ENCODE peak calls at places on chromosomes 7 and 10, in seven cellular contexts. One of them, this sample, is unnamed. For H3K9me3 and H3K27me3, the result is how much of the 10 kb centered on the place peaks cover.

GRCh38 chr10:124329368-124329767 is 89.4 kb downstream of the OAT start:
- DNase-seq in left ventricle myocardium inferior: no peak
- DNase-seq in CD4-positive, alpha-beta T cell: no peak
- DNase-seq in Peyer's patch: no peak
- DNase-seq in colonic mucosa: no peak
- DNase-seq in tibial nerve: no peak
- DNase-seq in cardiac muscle cell: no peak
- DNase-seq in this sample: no peak

GRCh38 chr10:45557275-45557905 is 115.2 kb downstream of the ZFAND4 start:
- DNase-seq in left ventricle myocardium inferior: no peak
- DNase-seq in CD4-positive, alpha-beta T cell: no peak
- DNase-seq in Peyer's patch: no peak
- DNase-seq in colonic mucosa: no peak
- DNase-seq in tibial nerve: no peak
- DNase-seq in cardiac muscle cell: no peak
- DNase-seq in this sample: no peak

GRCh38 chr7:111115966-111116365 is 25.0 kb downstream of the LRRN3 start:
- DNase-seq in left ventricle myocardium inferior: no peak
- DNase-seq in CD4-positive, alpha-beta T cell: no peak
- DNase-seq in Peyer's patch: no peak
- DNase-seq in colonic mucosa: no peak
- DNase-seq in tibial nerve: no peak
- DNase-seq in cardiac muscle cell: no peak
- DNase-seq in this sample: no peak

GRCh38 chr10:92553959-92554358 is 19.9 kb downstream of the IDE start:
- DNase-seq in left ventricle myocardium inferior: no peak
- DNase-seq in CD4-positive, alpha-beta T cell: no peak
- DNase-seq in Peyer's patch: no peak
- DNase-seq in colonic mucosa: no peak
- DNase-seq in tibial nerve: no peak
- DNase-seq in cardiac muscle cell: no peak
- DNase-seq in this sample: peak

GRCh38 chr7:12031186-12031585 is 179.9 kb upstream of the TMEM106B start:
- DNase-seq in left ventricle myocardium inferior: no peak
- DNase-seq in CD4-positive, alpha-beta T cell: no peak
- DNase-seq in Peyer's patch: no peak
- DNase-seq in colonic mucosa: no peak
- DNase-seq in tibial nerve: no peak
- DNase-seq in cardiac muscle cell: no peak
- DNase-seq in this sample: no peak

GRCh38 chr10:15137636-15138035 is 30.9 kb downstream of the NMT2 start:
- DNase-seq in left ventricle myocardium inferior: no peak
- DNase-seq in CD4-positive, alpha-beta T cell: no peak
- DNase-seq in Peyer's patch: no peak
- DNase-seq in colonic mucosa: no peak
- DNase-seq in tibial nerve: no peak
- DNase-seq in cardiac muscle cell: no peak
- DNase-seq in this sample: no peak

GRCh38 chr7:145169908-145170307 is 334.1 kb upstream of the TPK1 start:
- DNase-seq in left ventricle myocardium inferior: no peak
- DNase-seq in CD4-positive, alpha-beta T cell: no peak
- DNase-seq in Peyer's patch: no peak
- DNase-seq in colonic mucosa: no peak
- DNase-seq in tibial nerve: no peak
- DNase-seq in cardiac muscle cell: peak
- DNase-seq in this sample: no peak

GRCh38 chr7:7176421-7177043 is 5.8 kb upstream of the C1GALT1 start:
- DNase-seq in left ventricle myocardium inferior: no peak
- DNase-seq in CD4-positive, alpha-beta T cell: no peak
- DNase-seq in Peyer's patch: peak
- DNase-seq in colonic mucosa: no peak
- DNase-seq in tibial nerve: peak
- DNase-seq in cardiac muscle cell: no peak
- DNase-seq in this sample: no peak

GRCh38 chr7:149166142-149166541 is 18.9 kb downstream of the ZNF398 start:
- DNase-seq in left ventricle myocardium inferior: no peak
- DNase-seq in CD4-positive, alpha-beta T cell: no peak
- DNase-seq in Peyer's patch: no peak
- DNase-seq in colonic mucosa: no peak
- DNase-seq in tibial nerve: no peak
- DNase-seq in cardiac muscle cell: no peak
- DNase-seq in this sample: no peak

GRCh38 chr7:149175150-149175549 is 20.2 kb upstream of the ZNF282 start:
- DNase-seq in left ventricle myocardium inferior: no peak
- DNase-seq in CD4-positive, alpha-beta T cell: no peak
- DNase-seq in Peyer's patch: no peak
- DNase-seq in colonic mucosa: no peak
- DNase-seq in tibial nerve: no peak
- DNase-seq in cardiac muscle cell: no peak
- DNase-seq in this sample: no peak

GRCh38 chr7:149172534-149172920 is 22.8 kb upstream of the ZNF282 start:
- DNase-seq in left ventricle myocardium inferior: no peak
- DNase-seq in CD4-positive, alpha-beta T cell: no peak
- DNase-seq in Peyer's patch: no peak
- DNase-seq in colonic mucosa: no peak
- DNase-seq in tibial nerve: no peak
- DNase-seq in cardiac muscle cell: no peak
- DNase-seq in this sample: no peak

GRCh38 chr7:149166630-149167352 is 19.5 kb downstream of the ZNF398 start:
- DNase-seq in left ventricle myocardium inferior: no peak
- DNase-seq in CD4-positive, alpha-beta T cell: no peak
- DNase-seq in Peyer's patch: no peak
- DNase-seq in colonic mucosa: no peak
- DNase-seq in tibial nerve: no peak
- DNase-seq in cardiac muscle cell: no peak
- DNase-seq in this sample: no peak

GRCh38 chr7:149171894-149172533 is 23.3 kb upstream of the ZNF282 start:
- DNase-seq in left ventricle myocardium inferior: no peak
- DNase-seq in CD4-positive, alpha-beta T cell: no peak
- DNase-seq in Peyer's patch: no peak
- DNase-seq in colonic mucosa: no peak
- DNase-seq in tibial nerve: no peak
- DNase-seq in cardiac muscle cell: no peak
- DNase-seq in this sample: no peak
- H3K27ac ChIP-seq in left ventricle myocardium inferior: no peak
- H3K27ac ChIP-seq in CD4-positive, alpha-beta T cell: no peak
- H3K27ac ChIP-seq in Peyer's patch: no peak
- H3K27ac ChIP-seq in colonic mucosa: no peak
- H3K27ac ChIP-seq in tibial nerve: no peak
- H3K27ac ChIP-seq in cardiac muscle cell: no peak
- H3K27ac ChIP-seq in this sample: no peak

GRCh38 chr7:142483659-142484317 is 225.9 kb upstream of the PRSS58 start:
- DNase-seq in left ventricle myocardium inferior: no peak
- DNase-seq in CD4-positive, alpha-beta T cell: no peak
- DNase-seq in Peyer's patch: no peak
- DNase-seq in colonic mucosa: no peak
- DNase-seq in tibial nerve: no peak
- DNase-seq in cardiac muscle cell: no peak
- DNase-seq in this sample: no peak
- H3K9me3 ChIP-seq in left ventricle myocardium inferior: under half
- H3K9me3 ChIP-seq in CD4-positive, alpha-beta T cell: under half
- H3K9me3 ChIP-seq in Peyer's patch: under half
- H3K9me3 ChIP-seq in colonic mucosa: under half
- H3K9me3 ChIP-seq in tibial nerve: under half
- H3K9me3 ChIP-seq in cardiac muscle cell: under half
- H3K9me3 ChIP-seq in this sample: under half

GRCh38 chr7:116524609-116525297 is at the start of gene CAV1:
- DNase-seq in left ventricle myocardium inferior: peak
- DNase-seq in CD4-positive, alpha-beta T cell: peak
- DNase-seq in Peyer's patch: peak
- DNase-seq in colonic mucosa: peak
- DNase-seq in tibial nerve: peak
- DNase-seq in cardiac muscle cell: peak
- DNase-seq in this sample: peak
- H3K27me3 ChIP-seq in left ventricle myocardium inferior: under half
- H3K27me3 ChIP-seq in CD4-positive, alpha-beta T cell: half or more
- H3K27me3 ChIP-seq in Peyer's patch: under half
- H3K27me3 ChIP-seq in colonic mucosa: under half
- H3K27me3 ChIP-seq in tibial nerve: under half
- H3K27me3 ChIP-seq in cardiac muscle cell: under half
- H3K27me3 ChIP-seq in this sample: under half

GRCh38 chr10:127040756-127041155 is 135.5 kb downstream of the DOCK1 start:
- DNase-seq in left ventricle myocardium inferior: no peak
- DNase-seq in CD4-positive, alpha-beta T cell: no peak
- DNase-seq in Peyer's patch: no peak
- DNase-seq in colonic mucosa: no peak
- DNase-seq in tibial nerve: no peak
- DNase-seq in cardiac muscle cell: no peak
- DNase-seq in this sample: no peak
- H3K27ac ChIP-seq in left ventricle myocardium inferior: no peak
- H3K27ac ChIP-seq in CD4-positive, alpha-beta T cell: no peak
- H3K27ac ChIP-seq in Peyer's patch: no peak
- H3K27ac ChIP-seq in colonic mucosa: no peak
- H3K27ac ChIP-seq in tibial nerve: no peak
- H3K27ac ChIP-seq in cardiac muscle cell: no peak
- H3K27ac ChIP-seq in this sample: no peak

DNA sequence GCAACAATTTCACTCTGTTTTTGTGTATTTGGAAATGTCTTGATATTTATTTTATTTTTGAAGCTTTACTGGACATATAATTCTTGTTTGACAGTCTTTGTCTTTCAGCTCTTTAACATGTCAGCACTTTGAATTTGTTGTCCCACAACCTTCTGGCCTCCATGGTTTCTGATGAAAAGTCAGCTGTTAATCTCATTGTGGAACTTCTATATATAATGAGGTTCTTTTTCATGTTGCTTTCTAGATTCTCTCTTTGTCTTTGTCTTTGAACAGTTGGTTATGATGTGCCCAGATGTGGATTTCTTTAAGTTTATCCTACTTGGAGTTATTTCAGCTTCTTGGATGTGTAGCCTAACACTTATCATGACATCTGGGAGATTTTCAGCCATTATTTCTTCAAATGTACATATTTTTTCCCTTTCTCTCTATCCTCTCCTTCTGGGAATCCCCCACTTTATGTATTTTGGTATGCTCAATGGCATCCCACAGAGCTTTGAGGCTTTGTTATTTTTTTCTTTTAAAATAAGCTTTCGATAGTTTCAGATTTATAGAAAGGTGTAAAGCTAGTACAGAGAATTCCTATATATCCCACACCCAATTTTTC is 9.5 kb upstream of the LMTK2 start:
- DNase-seq in left ventricle myocardium inferior: no peak
- DNase-seq in CD4-positive, alpha-beta T cell: no peak
- DNase-seq in Peyer's patch: no peak
- DNase-seq in colonic mucosa: no peak
- DNase-seq in tibial nerve: no peak
- DNase-seq in cardiac muscle cell: no peak
- DNase-seq in this sample: no peak
- H3K9me3 ChIP-seq in left ventricle myocardium inferior: half or more
- H3K9me3 ChIP-seq in CD4-positive, alpha-beta T cell: under half
- H3K9me3 ChIP-seq in Peyer's patch: under half
- H3K9me3 ChIP-seq in colonic mucosa: under half
- H3K9me3 ChIP-seq in tibial nerve: under half
- H3K9me3 ChIP-seq in cardiac muscle cell: under half
- H3K9me3 ChIP-seq in this sample: under half

GRCh38 chr7:22546769-22547168 is 46.8 kb upstream of the STEAP1B start:
- DNase-seq in left ventricle myocardium inferior: no peak
- DNase-seq in CD4-positive, alpha-beta T cell: no peak
- DNase-seq in Peyer's patch: no peak
- DNase-seq in colonic mucosa: no peak
- DNase-seq in tibial nerve: no peak
- DNase-seq in cardiac muscle cell: no peak
- DNase-seq in this sample: no peak
- H3K27me3 ChIP-seq in left ventricle myocardium inferior: half or more
- H3K27me3 ChIP-seq in CD4-positive, alpha-beta T cell: half or more
- H3K27me3 ChIP-seq in Peyer's patch: under half
- H3K27me3 ChIP-seq in colonic mucosa: under half
- H3K27me3 ChIP-seq in tibial nerve: under half
- H3K27me3 ChIP-seq in cardiac muscle cell: under half
- H3K27me3 ChIP-seq in this sample: under half

GRCh38 chr10:48602401-48603135 is 2.3 kb downstream of the ARHGAP22 start:
- DNase-seq in left ventricle myocardium inferior: no peak
- DNase-seq in CD4-positive, alpha-beta T cell: no peak
- DNase-seq in Peyer's patch: no peak
- DNase-seq in colonic mucosa: peak
- DNase-seq in tibial nerve: no peak
- DNase-seq in cardiac muscle cell: no peak
- DNase-seq in this sample: no peak
- H3K27ac ChIP-seq in left ventricle myocardium inferior: no peak
- H3K27ac ChIP-seq in CD4-positive, alpha-beta T cell: no peak
- H3K27ac ChIP-seq in Peyer's patch: no peak
- H3K27ac ChIP-seq in colonic mucosa: no peak
- H3K27ac ChIP-seq in tibial nerve: no peak
- H3K27ac ChIP-seq in cardiac muscle cell: no peak
- H3K27ac ChIP-seq in this sample: no peak

DNA sequence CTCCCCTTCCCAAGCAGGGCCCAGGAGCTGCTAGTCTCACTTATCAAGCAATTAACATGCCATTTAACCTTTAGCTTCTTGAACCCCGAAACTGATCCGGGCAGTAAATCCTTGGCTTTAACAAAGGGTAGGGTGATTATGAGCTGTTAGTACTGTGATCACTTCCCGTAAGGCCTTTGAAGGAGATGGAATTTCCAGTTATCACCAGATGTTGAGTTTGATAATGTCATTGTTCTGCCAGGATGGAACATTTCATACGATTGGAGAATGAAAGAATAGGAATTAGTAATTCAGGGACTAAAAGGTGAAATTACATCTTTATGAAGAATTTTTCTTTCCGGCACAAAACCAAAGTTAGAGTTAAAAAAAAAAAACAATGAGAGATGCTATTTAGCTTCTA is 570.9 kb upstream of the FOXK1 start:
- DNase-seq in left ventricle myocardium inferior: no peak
- DNase-seq in CD4-positive, alpha-beta T cell: no peak
- DNase-seq in Peyer's patch: no peak
- DNase-seq in colonic mucosa: no peak
- DNase-seq in tibial nerve: no peak
- DNase-seq in cardiac muscle cell: no peak
- DNase-seq in this sample: no peak
- H3K9me3 ChIP-seq in left ventricle myocardium inferior: under half
- H3K9me3 ChIP-seq in CD4-positive, alpha-beta T cell: under half
- H3K9me3 ChIP-seq in Peyer's patch: under half
- H3K9me3 ChIP-seq in colonic mucosa: under half
- H3K9me3 ChIP-seq in tibial nerve: under half
- H3K9me3 ChIP-seq in cardiac muscle cell: under half
- H3K9me3 ChIP-seq in this sample: under half

DNA sequence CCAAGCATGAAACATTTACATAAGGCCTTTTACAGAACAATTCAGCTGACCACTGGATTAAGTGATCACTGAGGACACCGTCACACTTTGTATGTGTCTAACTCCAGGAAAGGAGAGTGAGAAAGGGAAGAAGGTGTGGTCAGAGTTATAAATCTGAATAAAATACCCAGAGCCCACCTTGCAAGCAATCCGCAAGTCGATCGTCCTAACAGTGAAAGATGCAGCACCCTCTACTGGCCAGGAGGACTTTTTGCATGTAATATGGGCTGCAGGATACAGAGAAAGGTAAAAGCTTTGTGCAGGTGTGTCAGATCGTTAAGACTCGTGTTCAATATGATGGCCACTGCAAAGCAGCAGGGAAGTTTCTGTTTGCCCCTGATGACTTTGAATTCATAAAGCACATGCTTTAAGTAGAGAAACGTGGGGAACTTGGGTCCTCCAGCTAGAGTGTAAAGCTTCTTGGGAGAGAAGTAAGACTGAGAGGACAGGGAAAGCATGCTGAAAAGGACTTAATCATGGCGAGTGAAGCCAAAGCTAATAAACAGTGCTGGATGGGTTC is 68.5 kb upstream of the BMPER start:
- DNase-seq in left ventricle myocardium inferior: no peak
- DNase-seq in CD4-positive, alpha-beta T cell: no peak
- DNase-seq in Peyer's patch: no peak
- DNase-seq in colonic mucosa: no peak
- DNase-seq in tibial nerve: no peak
- DNase-seq in cardiac muscle cell: no peak
- DNase-seq in this sample: no peak
- H3K27me3 ChIP-seq in left ventricle myocardium inferior: under half
- H3K27me3 ChIP-seq in CD4-positive, alpha-beta T cell: under half
- H3K27me3 ChIP-seq in Peyer's patch: under half
- H3K27me3 ChIP-seq in colonic mucosa: under half
- H3K27me3 ChIP-seq in tibial nerve: under half
- H3K27me3 ChIP-seq in cardiac muscle cell: under half
- H3K27me3 ChIP-seq in this sample: under half

GRCh38 chr7:156920076-156920475 is 27.1 kb upstream of the LMBR1 start:
- DNase-seq in left ventricle myocardium inferior: no peak
- DNase-seq in CD4-positive, alpha-beta T cell: no peak
- DNase-seq in Peyer's patch: peak
- DNase-seq in colonic mucosa: no peak
- DNase-seq in tibial nerve: no peak
- DNase-seq in cardiac muscle cell: no peak
- DNase-seq in this sample: no peak
- H3K27ac ChIP-seq in left ventricle myocardium inferior: no peak
- H3K27ac ChIP-seq in CD4-positive, alpha-beta T cell: no peak
- H3K27ac ChIP-seq in Peyer's patch: no peak
- H3K27ac ChIP-seq in colonic mucosa: no peak
- H3K27ac ChIP-seq in tibial nerve: no peak
- H3K27ac ChIP-seq in cardiac muscle cell: no peak
- H3K27ac ChIP-seq in this sample: no peak

This sample was measured in CD4-positive, CD25-positive, alpha-beta regulatory T cell.